ENCODE peak calls at places on chromosomes 12 and 14, in seven cellular contexts. One of them, this sample, is unnamed.

GRCh38 chr12:113232787-113233585 is 11.7 kb downstream of the TPCN1 start:
- DNase-seq in BJ: no peak
- DNase-seq in right lobe of liver: peak; percentile 46
- DNase-seq in left ventricle myocardium inferior: peak; percentile 52
- DNase-seq in GM23248: peak; percentile 87
- DNase-seq in body of pancreas: no peak
- DNase-seq in psoas muscle: peak; percentile 75
- DNase-seq in this sample: peak; percentile 90

GRCh38 chr14:73269729-73270651 is 32.7 kb downstream of the PAPLN start:
- DNase-seq in BJ: no peak
- DNase-seq in right lobe of liver: peak; percentile 61
- DNase-seq in left ventricle myocardium inferior: peak; percentile 64
- DNase-seq in GM23248: no peak
- DNase-seq in body of pancreas: peak; percentile 61
- DNase-seq in psoas muscle: peak; percentile 65
- DNase-seq in this sample: no peak

GRCh38 chr12:91567100-91567485 is 384.5 kb upstream of the DCN start:
- DNase-seq in BJ: no peak
- DNase-seq in right lobe of liver: no peak
- DNase-seq in left ventricle myocardium inferior: no peak
- DNase-seq in GM23248: no peak
- DNase-seq in body of pancreas: no peak
- DNase-seq in psoas muscle: no peak
- DNase-seq in this sample: no peak

GRCh38 chr12:8081228-8081920 is 700 bp upstream of the NECAP1 start:
- DNase-seq in BJ: no peak
- DNase-seq in right lobe of liver: no peak
- DNase-seq in left ventricle myocardium inferior: no peak
- DNase-seq in GM23248: peak; percentile 39
- DNase-seq in body of pancreas: peak; percentile 29
- DNase-seq in psoas muscle: no peak
- DNase-seq in this sample: no peak

GRCh38 chr14:93103392-93104080 is 12.2 kb downstream of the ITPK1 start:
- DNase-seq in BJ: no peak
- DNase-seq in right lobe of liver: peak; percentile 53
- DNase-seq in left ventricle myocardium inferior: no peak
- DNase-seq in GM23248: peak; percentile 30
- DNase-seq in body of pancreas: no peak
- DNase-seq in psoas muscle: no peak
- DNase-seq in this sample: no peak

GRCh38 chr12:107081778-107082177 is 11.6 kb downstream of the CRY1 start:
- DNase-seq in BJ: no peak
- DNase-seq in right lobe of liver: no peak
- DNase-seq in left ventricle myocardium inferior: no peak
- DNase-seq in GM23248: no peak
- DNase-seq in body of pancreas: no peak
- DNase-seq in psoas muscle: no peak
- DNase-seq in this sample: no peak

GRCh38 chr12:71865166-71865713 is 25.7 kb downstream of the TBC1D15 start:
- DNase-seq in BJ: peak; percentile 31
- DNase-seq in right lobe of liver: no peak
- DNase-seq in left ventricle myocardium inferior: no peak
- DNase-seq in GM23248: peak; percentile 99
- DNase-seq in body of pancreas: no peak
- DNase-seq in psoas muscle: peak; percentile 17
- DNase-seq in this sample: peak; percentile 80

GRCh38 chr12:47870175-47870781 is 34.5 kb downstream of the VDR start:
- DNase-seq in BJ: peak; percentile 26
- DNase-seq in right lobe of liver: peak; percentile 67
- DNase-seq in left ventricle myocardium inferior: peak; percentile 51
- DNase-seq in GM23248: peak; percentile 69
- DNase-seq in body of pancreas: peak; percentile 46
- DNase-seq in psoas muscle: peak; percentile 73
- DNase-seq in this sample: peak; percentile 28

GRCh38 chr14:103576371-103577024 is 13.7 kb downstream of the COA8 start:
- DNase-seq in BJ: peak; percentile 73
- DNase-seq in right lobe of liver: peak; percentile 94
- DNase-seq in left ventricle myocardium inferior: peak; percentile 87
- DNase-seq in GM23248: peak; percentile 97
- DNase-seq in body of pancreas: peak; percentile 92
- DNase-seq in psoas muscle: peak; percentile 87
- DNase-seq in this sample: peak; percentile 96

GRCh38 chr14:104036250-104036649 is 49.2 kb upstream of the ASPG start:
- DNase-seq in BJ: no peak
- DNase-seq in right lobe of liver: no peak
- DNase-seq in left ventricle myocardium inferior: no peak
- DNase-seq in GM23248: no peak
- DNase-seq in body of pancreas: no peak
- DNase-seq in psoas muscle: no peak
- DNase-seq in this sample: no peak

GRCh38 chr12:84912191-84913142 is at the start of gene SLC6A15:
- DNase-seq in BJ: no peak
- DNase-seq in right lobe of liver: no peak
- DNase-seq in left ventricle myocardium inferior: no peak
- DNase-seq in GM23248: peak; percentile 93
- DNase-seq in body of pancreas: peak; percentile 27
- DNase-seq in psoas muscle: peak; percentile 24
- DNase-seq in this sample: peak; percentile 82

GRCh38 chr14:51318777-51319176 is 78.7 kb downstream of the TMX1 start:
- DNase-seq in BJ: no peak
- DNase-seq in right lobe of liver: no peak
- DNase-seq in left ventricle myocardium inferior: no peak
- DNase-seq in GM23248: peak; percentile 40
- DNase-seq in body of pancreas: no peak
- DNase-seq in psoas muscle: no peak
- DNase-seq in this sample: no peak

GRCh38 chr12:61574339-61574738 is 685.9 kb upstream of the USP15 start:
- DNase-seq in BJ: no peak
- DNase-seq in right lobe of liver: no peak
- DNase-seq in left ventricle myocardium inferior: no peak
- DNase-seq in GM23248: no peak
- DNase-seq in body of pancreas: no peak
- DNase-seq in psoas muscle: no peak
- DNase-seq in this sample: peak; percentile 13

GRCh38 chr14:91796622-91797347 is 64.9 kb upstream of the CATSPERB start:
- DNase-seq in BJ: peak; percentile 3
- DNase-seq in right lobe of liver: no peak
- DNase-seq in left ventricle myocardium inferior: no peak
- DNase-seq in GM23248: peak; percentile 85
- DNase-seq in body of pancreas: no peak
- DNase-seq in psoas muscle: no peak
- DNase-seq in this sample: no peak

GRCh38 chr12:12209043-12209442 is 57.8 kb downstream of the LRP6 start:
- DNase-seq in BJ: no peak
- DNase-seq in right lobe of liver: no peak
- DNase-seq in left ventricle myocardium inferior: no peak
- DNase-seq in GM23248: peak; percentile 15
- DNase-seq in body of pancreas: no peak
- DNase-seq in psoas muscle: no peak
- DNase-seq in this sample: no peak

GRCh38 chr12:3326850-3327780 is 163.9 kb upstream of the PRMT8 start:
- DNase-seq in BJ: no peak
- DNase-seq in right lobe of liver: no peak
- DNase-seq in left ventricle myocardium inferior: no peak
- DNase-seq in GM23248: no peak
- DNase-seq in body of pancreas: no peak
- DNase-seq in psoas muscle: no peak
- DNase-seq in this sample: no peak

GRCh38 chr14:22200977-22201605 is 387.9 kb downstream of the DAD1 start:
- DNase-seq in BJ: no peak
- DNase-seq in right lobe of liver: no peak
- DNase-seq in left ventricle myocardium inferior: no peak
- DNase-seq in GM23248: peak; percentile 66
- DNase-seq in body of pancreas: no peak
- DNase-seq in psoas muscle: no peak
- DNase-seq in this sample: no peak

GRCh38 chr14:102229071-102229738 is 75.8 kb downstream of the MOK start:
- DNase-seq in BJ: no peak
- DNase-seq in right lobe of liver: no peak
- DNase-seq in left ventricle myocardium inferior: no peak
- DNase-seq in GM23248: no peak
- DNase-seq in body of pancreas: no peak
- DNase-seq in psoas muscle: no peak
- DNase-seq in this sample: no peak

GRCh38 chr12:123937707-123938600 is 34.7 kb downstream of the CCDC92 start:
- DNase-seq in BJ: no peak
- DNase-seq in right lobe of liver: no peak
- DNase-seq in left ventricle myocardium inferior: no peak
- DNase-seq in GM23248: no peak
- DNase-seq in body of pancreas: no peak
- DNase-seq in psoas muscle: no peak
- DNase-seq in this sample: no peak

GRCh38 chr12:6613015-6613775 is 6.0 kb upstream of the CHD4 start:
- DNase-seq in BJ: peak; percentile 54
- DNase-seq in right lobe of liver: peak; percentile 45
- DNase-seq in left ventricle myocardium inferior: peak; percentile 74
- DNase-seq in GM23248: peak; percentile 74
- DNase-seq in body of pancreas: peak; percentile 74
- DNase-seq in psoas muscle: peak; percentile 69
- DNase-seq in this sample: peak; percentile 88

GRCh38 chr12:6614513-6615177 is 7.5 kb upstream of the CHD4 start:
- DNase-seq in BJ: no peak
- DNase-seq in right lobe of liver: no peak
- DNase-seq in left ventricle myocardium inferior: no peak
- DNase-seq in GM23248: peak; percentile 42
- DNase-seq in body of pancreas: no peak
- DNase-seq in psoas muscle: no peak
- DNase-seq in this sample: no peak

GRCh38 chr12:6612652-6613014 is 5.5 kb upstream of the CHD4 start:
- DNase-seq in BJ: no peak
- DNase-seq in right lobe of liver: no peak
- DNase-seq in left ventricle myocardium inferior: no peak
- DNase-seq in GM23248: peak; percentile 32
- DNase-seq in body of pancreas: no peak
- DNase-seq in psoas muscle: no peak
- DNase-seq in this sample: no peak

GRCh38 chr12:6612247-6612646 is 5.1 kb upstream of the CHD4 start:
- DNase-seq in BJ: no peak
- DNase-seq in right lobe of liver: no peak
- DNase-seq in left ventricle myocardium inferior: no peak
- DNase-seq in GM23248: no peak
- DNase-seq in body of pancreas: no peak
- DNase-seq in psoas muscle: no peak
- DNase-seq in this sample: no peak

GRCh38 chr12:6613776-6614512 is 6.8 kb upstream of the CHD4 start:
- DNase-seq in BJ: peak; percentile 87
- DNase-seq in right lobe of liver: peak; percentile 83
- DNase-seq in left ventricle myocardium inferior: peak; percentile 89
- DNase-seq in GM23248: peak; percentile 97
- DNase-seq in body of pancreas: peak; percentile 95
- DNase-seq in psoas muscle: peak; percentile 88
- DNase-seq in this sample: peak; percentile 98
- H3K4me3 ChIP-seq in BJ: no peak overlapping the region
- H3K4me3 ChIP-seq in right lobe of liver: no peak overlapping the region
- H3K4me3 ChIP-seq in left ventricle myocardium inferior: peak overlapping the region; percentile 5
- H3K4me3 ChIP-seq in GM23248: no peak overlapping the region
- H3K4me3 ChIP-seq in body of pancreas: no peak overlapping the region
- H3K4me3 ChIP-seq in psoas muscle: no peak overlapping the region
- H3K4me3 ChIP-seq in this sample: peak overlapping the region; percentile 20

DNA sequence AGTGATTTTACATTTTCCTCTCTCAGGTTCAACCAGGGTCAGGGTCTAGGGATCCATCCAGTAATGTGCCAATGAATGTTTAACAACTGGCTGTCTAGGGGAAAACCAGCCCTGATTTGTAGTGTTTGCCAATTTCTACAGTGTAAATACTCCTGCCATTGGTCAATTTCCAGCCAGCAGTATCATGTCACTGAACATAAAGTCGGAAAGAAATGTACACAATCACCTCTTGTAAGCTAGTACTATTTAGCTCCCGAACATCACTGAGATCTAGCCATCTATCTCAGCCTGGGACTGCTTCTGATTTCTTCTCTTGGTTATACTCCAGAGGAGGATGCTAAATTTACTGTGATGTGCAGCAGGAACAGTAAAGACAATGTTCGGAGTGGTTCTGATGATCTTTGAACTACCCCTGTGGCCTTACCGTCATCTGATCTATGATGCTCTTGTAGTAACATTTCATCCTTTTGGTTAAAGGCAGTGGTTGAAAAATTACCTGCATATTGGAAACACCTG is 36.7 kb upstream of the EGLN3 start:
- DNase-seq in BJ: no peak
- DNase-seq in right lobe of liver: no peak
- DNase-seq in left ventricle myocardium inferior: no peak
- DNase-seq in GM23248: no peak
- DNase-seq in body of pancreas: no peak
- DNase-seq in psoas muscle: no peak
- DNase-seq in this sample: no peak
- H3K36me3 ChIP-seq in BJ: no peaks in the 10 kb centered on the region
- H3K36me3 ChIP-seq in right lobe of liver: no peaks in the 10 kb centered on the region
- H3K36me3 ChIP-seq in left ventricle myocardium inferior: no peaks in the 10 kb centered on the region
- H3K36me3 ChIP-seq in GM23248: no peaks in the 10 kb centered on the region
- H3K36me3 ChIP-seq in body of pancreas: no peaks in the 10 kb centered on the region
- H3K36me3 ChIP-seq in psoas muscle: no peaks in the 10 kb centered on the region
- H3K36me3 ChIP-seq in this sample: no peaks in the 10 kb centered on the region

DNA sequence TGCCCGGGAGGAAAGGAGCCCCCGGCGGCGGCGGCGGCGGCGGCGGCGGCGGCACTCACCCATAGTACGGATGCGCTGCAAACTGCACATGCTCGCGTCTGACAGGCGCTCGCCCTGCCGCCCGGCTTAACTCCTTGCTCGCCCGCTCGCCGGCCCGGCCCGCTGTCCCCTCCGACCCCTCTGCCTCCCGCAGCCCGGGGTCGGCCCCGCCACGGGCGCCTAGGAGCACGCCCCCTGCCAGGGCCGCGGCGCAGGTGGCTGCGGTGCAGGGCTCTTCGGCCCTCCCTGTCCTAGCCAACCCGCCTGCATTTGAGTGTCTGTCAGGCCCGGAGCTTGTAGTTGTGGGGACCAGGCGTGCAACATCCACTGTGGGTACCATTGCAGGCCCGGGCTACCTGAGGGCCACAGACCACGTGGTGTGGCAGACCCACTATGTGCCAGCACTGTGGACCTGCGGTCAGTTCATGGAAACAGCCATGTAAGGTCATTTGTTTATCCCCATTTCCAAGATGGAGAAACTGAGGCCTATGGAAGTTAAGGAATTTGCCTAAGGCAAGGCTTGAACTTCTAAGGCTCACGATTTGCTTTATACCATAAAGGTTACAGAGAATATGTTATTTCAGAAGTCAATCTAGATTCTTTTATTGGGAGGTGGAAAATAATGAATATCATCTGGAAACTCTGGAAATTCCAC is 17.6 kb upstream of the PLEKHH1 start:
- DNase-seq in BJ: no peak
- DNase-seq in right lobe of liver: peak; percentile 41
- DNase-seq in left ventricle myocardium inferior: no peak
- DNase-seq in GM23248: peak; percentile 53
- DNase-seq in body of pancreas: peak; percentile 20
- DNase-seq in psoas muscle: no peak
- DNase-seq in this sample: peak; percentile 23
- H3K27me3 ChIP-seq in BJ: peaks cover 29% of the 10 kb centered on the region
- H3K27me3 ChIP-seq in right lobe of liver: no peaks in the 10 kb centered on the region
- H3K27me3 ChIP-seq in left ventricle myocardium inferior: peaks cover 25% of the 10 kb centered on the region
- H3K27me3 ChIP-seq in GM23248: peaks cover 44% of the 10 kb centered on the region
- H3K27me3 ChIP-seq in body of pancreas: no peaks in the 10 kb centered on the region
- H3K27me3 ChIP-seq in psoas muscle: no peaks in the 10 kb centered on the region
- H3K27me3 ChIP-seq in this sample: no peaks in the 10 kb centered on the region

DNA sequence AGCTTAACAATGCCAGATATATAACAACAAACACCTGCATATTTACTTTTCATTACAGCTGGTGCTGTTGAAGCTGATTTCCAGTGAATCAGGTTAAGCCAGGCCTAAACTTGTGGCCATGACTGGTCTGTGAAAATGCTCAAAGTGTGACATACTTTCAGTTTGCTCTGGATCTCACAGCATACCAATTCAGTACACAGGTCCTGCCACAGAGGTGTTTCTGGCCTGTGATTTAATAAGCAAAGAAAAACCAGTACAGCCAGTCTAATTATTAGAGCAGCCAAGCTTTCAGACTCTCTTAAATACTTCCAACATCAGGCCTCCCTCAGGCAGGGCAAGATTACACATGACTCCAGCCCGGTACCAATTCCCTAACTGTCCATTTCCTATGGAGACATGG is 27.4 kb upstream of the TMCC3 start:
- DNase-seq in BJ: no peak
- DNase-seq in right lobe of liver: no peak
- DNase-seq in left ventricle myocardium inferior: no peak
- DNase-seq in GM23248: no peak
- DNase-seq in body of pancreas: no peak
- DNase-seq in psoas muscle: no peak
- DNase-seq in this sample: no peak
- H3K4me3 ChIP-seq in BJ: no peak overlapping the region
- H3K4me3 ChIP-seq in right lobe of liver: no peak overlapping the region
- H3K4me3 ChIP-seq in left ventricle myocardium inferior: no peak overlapping the region
- H3K4me3 ChIP-seq in GM23248: no peak overlapping the region
- H3K4me3 ChIP-seq in body of pancreas: no peak overlapping the region
- H3K4me3 ChIP-seq in psoas muscle: no peak overlapping the region
- H3K4me3 ChIP-seq in this sample: no peak overlapping the region

This sample was measured in MG63.